ENCODE peak calls at places on chromosomes 5 and 9, in eight cellular contexts. W is transverse colon, U is MV-4-11, M is T-cell, T is keratinocyte, Y is endodermal cell, E is GM10248, V is RWPE1. N is an unnamed sample.
A peak's percentile ranks its signal among the peaks of the same experiment; 100 is the strongest.

GRCh38 chr5:36944607-36945225 is 68.1 kb downstream of the NIPBL start:
- DNase-seq in Y (no peak), W (no peak), E (peak; percentile 19), U (peak; percentile 55), T (no peak), V (peak; percentile 8), M (no peak), N (peak; percentile 85)

GRCh38 chr5:57509501-57510260 is 27.1 kb upstream of the ACTBL2 start:
- DNase-seq in V (no peak), M (no peak), T (no peak), W (no peak), E (no peak), U (no peak), Y (no peak), N (no peak)

GRCh38 chr5:56607551-56607950 is 207.8 kb upstream of the MAP3K1 start:
- DNase-seq in Y (peak; percentile 70), U (no peak), E (no peak), M (no peak), V (peak; percentile 55), W (no peak), T (no peak), N (no peak)

GRCh38 chr9:19925674-19926503 is 137.1 kb upstream of the SLC24A2 start:
- DNase-seq in E (peak; percentile 82), U (peak; percentile 36), V (peak; percentile 84), Y (peak; percentile 93), T (peak; percentile 69), W (peak; percentile 69), M (peak; percentile 73), N (peak; percentile 83)

GRCh38 chr5:14270212-14270702 is 127.1 kb downstream of the TRIO start:
- DNase-seq in V (peak; percentile 78), E (peak; percentile 68), M (no peak), W (no peak), Y (peak; percentile 76), U (peak; percentile 59), T (no peak), N (peak; percentile 83)

GRCh38 chr5:67053229-67053628 is 143.4 kb downstream of the CD180 start:
- DNase-seq in T (no peak), M (no peak), E (no peak), W (no peak), V (no peak), U (no peak), Y (no peak), N (no peak)

GRCh38 chr9:38233796-38234355 is 158.6 kb upstream of the ALDH1B1 start:
- DNase-seq in E (no peak), Y (no peak), T (no peak), M (no peak), V (no peak), U (no peak), W (no peak), N (no peak)

GRCh38 chr5:149121145-149121544 is 20.1 kb upstream of the ABLIM3 start:
- DNase-seq in V (no peak), E (no peak), W (no peak), T (no peak), U (no peak), M (no peak), Y (no peak), N (no peak)

GRCh38 chr5:78628260-78629024 is 20.1 kb downstream of the LHFPL2 start:
- DNase-seq in U (no peak), E (no peak), M (no peak), W (no peak), Y (peak; percentile 13), T (no peak), V (no peak), N (no peak)

GRCh38 chr5:132001647-132002561 is 9.6 kb downstream of the ACSL6 start:
- DNase-seq in W (no peak), E (no peak), Y (peak; percentile 70), M (no peak), T (no peak), U (no peak), V (no peak), N (peak; percentile 65)

GRCh38 chr5:61362796-61363364 is 30.8 kb downstream of the ZSWIM6 start:
- DNase-seq in Y (peak; percentile 65), V (no peak), T (no peak), W (no peak), M (no peak), E (no peak), U (no peak), N (no peak)

GRCh38 chr5:171429543-171429910 is 10.1 kb downstream of the FGF18 start:
- DNase-seq in M (no peak), U (no peak), T (no peak), Y (no peak), E (no peak), V (no peak), W (no peak), N (no peak)

GRCh38 chr5:123778641-123779040 is 266.7 kb downstream of the CSNK1G3 start:
- DNase-seq in E (no peak), T (no peak), U (no peak), M (no peak), Y (no peak), V (no peak), W (no peak), N (no peak)

GRCh38 chr5:52498607-52499006 is 289.1 kb upstream of the ITGA1 start:
- DNase-seq in W (no peak), Y (no peak), U (no peak), E (no peak), V (no peak), T (no peak), M (no peak), N (no peak)

GRCh38 chr9:134965421-134965820 is 47.7 kb upstream of the FCN1 start:
- DNase-seq in Y (peak; percentile 10), M (no peak), V (no peak), U (no peak), T (no peak), E (no peak), W (no peak), N (no peak)

GRCh38 chr9:18274693-18275092 is 199.3 kb upstream of the ADAMTSL1 start:
- DNase-seq in U (no peak), M (no peak), V (no peak), T (no peak), Y (no peak), E (no peak), W (no peak), N (peak; percentile 14)

GRCh38 chr9:104527109-104527508 is at the start of gene OR13C4:
- DNase-seq in V (no peak), Y (no peak), W (no peak), T (no peak), E (no peak), U (no peak), M (no peak), N (no peak)

N was measured in PC-3.